ENCODE peak calls at places on chromosomes 16 and 17, in four cellular contexts. A, V, O and M are unnamed samples.

GRCh38 chr17:50501054-50501453 is 7.2 kb upstream of the MYCBPAP start:
- DNase-seq in A (no peak), V (no peak), O (peak; percentile 36), M (peak; percentile 35)

GRCh38 chr17:59425085-59425901 is 93.8 kb downstream of the YPEL2 start:
- DNase-seq in A (no peak), V (no peak), O (no peak), M (no peak)

GRCh38 chr16:87392823-87393679 is 915 bp downstream of the MAP1LC3B start:
- DNase-seq in A (no peak), V (peak; percentile 56), O (peak; percentile 70), M (peak; percentile 82)

GRCh38 chr16:77273815-77274214 is 74.6 kb downstream of the SYCE1L start:
- DNase-seq in A (no peak), V (no peak), O (peak; percentile 40), M (no peak)

GRCh38 chr16:20611350-20611902 is 35.3 kb upstream of the ACSM2B start:
- DNase-seq in A (no peak), V (no peak), O (no peak), M (no peak)

GRCh38 chr17:62692721-62693431 is 65.4 kb downstream of the MRC2 start:
- DNase-seq in A (no peak), V (no peak), O (peak; percentile 36), M (peak; percentile 91)

GRCh38 chr17:64983708-64984107 is 64.4 kb upstream of the LRRC37A3 start:
- DNase-seq in A (no peak), V (no peak), O (no peak), M (no peak)

GRCh38 chr17:68511254-68511670 is 968 bp upstream of the PRKAR1A start:
- DNase-seq in A (no peak), V (no peak), O (no peak), M (no peak)

GRCh38 chr16:53896711-53897110 is 192.8 kb downstream of the FTO start:
- DNase-seq in A (no peak), V (no peak), O (no peak), M (no peak)

GRCh38 chr16:10370096-10370726 is 15.7 kb upstream of the ATF7IP2 start:
- DNase-seq in A (no peak), V (no peak), O (no peak), M (no peak)

GRCh38 chr16:69350536-69351133 is 951 bp downstream of the TMED6 start:
- DNase-seq in A (no peak), V (no peak), O (no peak), M (no peak)

DNA sequence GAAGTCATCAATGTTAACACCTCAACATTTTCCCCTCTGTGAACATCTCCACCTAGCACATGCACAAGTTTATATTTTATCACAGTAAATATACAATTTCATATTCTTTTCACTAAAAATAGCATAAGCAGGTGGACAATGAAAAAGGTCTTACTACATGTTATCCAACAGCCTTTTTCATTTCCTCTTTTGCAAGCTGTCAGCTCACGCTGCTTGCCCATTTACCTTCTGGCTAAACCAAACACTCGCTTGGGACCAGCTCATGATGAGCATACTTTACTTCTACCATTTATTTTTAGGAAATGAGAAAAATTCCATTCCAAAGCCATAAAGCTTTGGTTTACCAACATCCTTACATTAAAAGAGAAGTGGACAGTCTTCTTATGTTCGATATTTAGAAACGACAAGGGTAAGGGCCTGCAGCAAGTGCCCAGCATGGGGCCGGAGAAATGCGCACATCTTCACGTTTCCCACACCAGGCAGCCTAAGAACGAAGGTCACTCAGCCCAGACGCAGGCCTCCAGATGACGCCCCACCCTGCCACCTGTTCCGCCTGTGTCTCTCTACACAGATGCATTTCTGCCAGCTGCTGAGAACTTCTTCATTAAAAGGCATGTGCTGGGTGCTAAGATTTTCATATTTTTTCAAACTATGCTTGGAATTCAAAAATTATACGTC is 13.9 kb downstream of the SNN start:
- DNase-seq in A (no peak), V (no peak), O (peak; percentile 24), M (no peak)
- TF ChIP-seq POLR2A in A (no peak), V (no peak), O (no peak), M (no peak)

DNA sequence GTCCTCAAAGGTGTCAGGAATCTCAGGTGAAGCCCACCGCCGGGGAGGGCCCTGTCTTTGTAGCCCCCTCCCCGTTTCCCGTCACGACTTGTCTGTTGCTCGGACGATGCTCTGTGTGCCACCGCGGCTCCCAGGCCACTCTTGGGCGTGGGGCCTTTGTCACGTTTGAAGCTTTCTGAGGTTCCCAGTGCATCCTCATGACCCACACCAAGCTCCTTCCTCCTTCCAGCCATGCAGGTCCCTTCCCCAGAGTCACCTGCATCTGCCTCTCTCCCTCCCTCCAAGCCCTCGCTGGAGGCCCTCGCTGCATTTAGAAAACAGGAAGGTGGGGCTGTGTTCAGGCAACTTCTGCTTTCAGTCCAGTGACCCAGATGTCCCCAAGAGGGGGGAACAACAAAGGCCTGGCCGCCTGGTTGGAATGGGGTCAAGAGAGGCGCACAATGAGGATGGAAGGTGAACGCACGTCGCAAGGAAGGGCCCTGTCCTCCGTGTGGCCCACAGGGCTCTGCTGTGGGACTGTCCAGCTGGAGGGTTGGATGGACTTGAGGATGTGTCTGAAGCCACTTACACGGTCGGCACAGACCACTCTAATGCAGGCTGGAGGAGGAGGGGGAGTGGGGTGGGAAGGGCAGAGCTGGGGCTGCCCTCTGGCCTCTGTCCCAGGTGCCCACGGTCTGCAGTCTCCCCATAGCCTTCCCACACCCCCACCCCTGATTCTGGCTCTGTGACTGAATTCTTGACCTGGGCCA is 59.8 kb downstream of the OR1D5 start:
- DNase-seq in A (peak; percentile 58), V (no peak), O (peak; percentile 45), M (no peak)
- TF ChIP-seq POLR2A in A (no peak), V (no peak), O (no peak), M (no peak)

GRCh38 chr16:3655791-3656490 is 1.4 kb downstream of the DNASE1 start:
- DNase-seq in A (no peak), V (no peak), O (no peak), M (no peak)
- TF ChIP-seq POLR2A in A (no peak), V (no peak), O (no peak), M (no peak)

DNA sequence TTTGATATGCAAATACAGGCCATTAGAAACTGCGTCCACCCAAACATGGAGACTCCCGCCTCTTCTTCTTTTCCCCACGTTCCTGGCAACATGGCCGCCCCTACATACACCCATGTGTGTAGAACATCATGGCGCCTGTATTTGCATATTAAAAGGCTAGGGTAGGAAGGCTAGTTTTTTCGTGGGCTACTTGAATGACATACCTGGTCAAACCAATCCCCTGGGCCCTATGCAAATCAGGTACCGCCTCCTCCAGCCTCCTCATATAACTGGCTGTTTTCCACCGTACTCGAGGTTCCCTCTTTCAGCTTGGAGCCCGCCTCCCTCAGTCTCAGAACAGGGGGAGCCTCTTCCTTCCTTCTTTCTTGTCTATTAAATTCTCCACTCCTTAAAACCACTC is 840 bp upstream of the CD300LB start:
- DNase-seq in A (no peak), V (no peak), O (peak; percentile 95), M (no peak)
- TF ChIP-seq POLR2A in A (no peak), V (no peak), O (peak; percentile 46), M (no peak)

DNA sequence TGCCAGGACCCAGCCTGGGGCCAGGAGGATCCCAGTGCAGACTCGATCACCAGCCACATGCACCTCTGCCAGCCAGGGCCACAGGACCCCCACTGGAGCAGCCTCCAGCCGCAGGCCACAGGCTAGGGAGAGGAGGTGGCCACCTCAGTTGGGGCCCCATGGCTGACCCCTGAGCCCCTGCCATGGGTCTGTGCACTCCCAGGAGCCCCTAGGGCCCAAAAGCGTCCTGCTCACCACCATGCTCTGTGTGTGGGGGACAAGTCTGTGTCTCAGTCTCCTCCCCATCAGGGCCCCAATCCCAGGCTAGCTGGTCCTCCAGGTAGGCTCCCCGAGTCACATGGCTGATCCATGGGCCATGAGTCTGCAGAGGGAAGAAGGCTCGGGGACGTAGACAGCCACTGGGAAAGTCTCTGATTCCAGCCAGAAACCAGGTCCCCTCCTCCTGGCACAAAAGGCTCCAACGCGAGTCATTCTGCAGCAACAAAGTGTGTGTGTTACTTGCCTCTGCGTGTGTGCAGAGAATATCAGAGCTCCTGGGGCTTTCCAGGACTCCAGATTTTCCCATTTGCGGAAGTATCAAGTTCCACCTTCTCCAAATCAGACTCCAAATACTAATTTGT is 6.1 kb upstream of the PRSS8 start:
- DNase-seq in A (no peak), V (no peak), O (no peak), M (no peak)
- TF ChIP-seq POLR2A in A (no peak), V (no peak), O (no peak), M (no peak)

GRCh38 chr17:40461774-40462342 is 18.6 kb downstream of the IGFBP4 start:
- DNase-seq in A (no peak), V (no peak), O (no peak), M (no peak)

GRCh38 chr17:40466298-40466971 is 23.2 kb downstream of the IGFBP4 start:
- DNase-seq in A (no peak), V (no peak), O (no peak), M (no peak)

GRCh38 chr17:40462343-40463121 is 19.3 kb downstream of the IGFBP4 start:
- DNase-seq in A (no peak), V (no peak), O (no peak), M (no peak)

GRCh38 chr17:40463122-40463550 is 19.9 kb downstream of the IGFBP4 start:
- DNase-seq in A (no peak), V (no peak), O (no peak), M (no peak)

DNA sequence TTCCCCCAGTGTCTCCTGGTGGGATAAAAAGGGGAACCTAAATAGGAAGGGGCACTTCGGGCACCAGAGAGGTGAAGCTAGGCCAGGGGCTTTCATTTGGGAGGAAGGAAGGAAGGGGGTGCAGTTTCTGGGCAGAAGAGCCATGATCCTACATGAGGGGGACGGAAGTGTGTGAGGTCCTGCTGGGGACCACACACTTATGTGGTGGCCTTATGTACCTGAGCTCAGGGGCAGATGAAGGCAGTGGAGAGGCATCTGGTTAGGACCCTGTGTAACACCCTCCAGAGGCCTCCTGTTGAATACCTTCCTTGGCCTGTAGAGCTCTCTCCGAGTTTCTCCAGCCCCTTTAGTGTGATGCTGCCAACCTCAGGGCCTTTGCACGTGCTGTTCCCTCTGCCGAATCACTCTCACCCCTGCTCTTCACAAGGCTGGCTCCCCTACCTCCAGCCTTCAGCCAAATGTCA is 21.2 kb downstream of the IGFBP4 start:
- DNase-seq in A (no peak), V (no peak), O (no peak), M (no peak)
- TF ChIP-seq POLR2A in A (no peak), V (no peak), O (no peak), M (no peak)

GRCh38 chr16:18782697-18783429 is 7.3 kb downstream of the RPS15A start:
- DNase-seq in A (no peak), V (no peak), O (no peak), M (no peak)
- TF ChIP-seq POLR2A in A (peak; percentile 23), V (no peak), O (no peak), M (no peak)

DNA sequence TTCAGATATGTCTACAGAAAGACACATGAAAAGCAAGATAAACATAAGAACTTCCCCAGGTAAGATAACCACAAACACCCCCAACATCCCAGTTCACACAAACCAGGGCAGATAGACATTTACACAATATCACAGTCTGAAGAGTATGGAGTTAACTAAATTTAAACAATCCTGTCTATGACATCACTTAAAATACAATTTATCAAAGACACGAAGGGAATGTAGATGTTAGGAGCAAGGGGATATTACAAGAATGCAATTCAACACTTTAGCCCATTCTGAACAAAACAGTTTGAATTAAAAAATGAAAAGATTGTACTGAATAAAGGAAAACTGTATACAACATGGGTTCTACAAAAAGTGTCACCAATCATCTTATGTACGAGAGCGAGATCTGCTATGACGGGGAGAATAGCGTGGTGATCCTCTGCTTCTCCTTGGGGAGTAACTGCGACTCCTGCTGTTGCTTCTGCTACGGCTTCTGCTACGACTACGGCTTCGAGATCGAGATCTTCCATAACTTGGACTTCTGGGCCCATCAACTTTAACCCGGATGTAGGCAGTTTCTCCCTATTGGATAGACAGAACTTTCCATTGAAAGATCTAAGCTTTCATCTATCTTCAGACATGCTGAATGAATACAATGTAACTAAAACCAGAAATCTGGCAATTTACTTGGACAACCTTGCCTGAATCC is 1.9 kb downstream of the SRSF1 start:
- DNase-seq in A (no peak), V (no peak), O (peak; percentile 59), M (peak; percentile 48)
- TF ChIP-seq POLR2A in A (no peak), V (no peak), O (no peak), M (peak; percentile 24)